ENCODE peak calls at places on chromosomes 6 and 20, in nine cellular contexts. Y is OCI-M1; H is EL; G is lower leg skin; O is NB4; D is AG04450; M is ACHN; Q is A549; P is stimulated activated CD8-positive, alpha-beta memory T cell treated with anti-CD3 and anti-CD28 coated beads, Interleukin-7, amount 100 ng/mL, for 1 hour. T is an unnamed sample.

GRCh38 chr6:170174771-170175643 is 115.9 kb downstream of the DLL1 start:
- DNase-seq in Y (no peak), H (no peak), G (peak), O (no peak), D (no peak), M (no peak), Q (no peak), P (no peak), T (no peak)

GRCh38 chr20:830011-830521 is 3.4 kb upstream of the FAM110A start:
- DNase-seq in Y (no peak), H (peak), G (no peak), O (no peak), D (no peak), M (no peak), Q (no peak), P (no peak), T (no peak)

GRCh38 chr6:45500924-45501816 is 123.4 kb upstream of the SUPT3H start:
- DNase-seq in Y (peak), H (no peak), G (no peak), O (no peak), D (no peak), M (no peak), Q (peak), P (no peak), T (peak)

GRCh38 chr6:65771946-65772345 is 64.9 kb upstream of the EYS start:
- DNase-seq in Y (no peak), H (no peak), G (no peak), O (no peak), D (no peak), M (no peak), Q (no peak), P (no peak), T (no peak)

GRCh38 chr6:30264731-30265130 is 51.5 kb upstream of the TRIM26 start:
- DNase-seq in Y (no peak), H (peak), G (no peak), O (no peak), D (no peak), M (no peak), Q (no peak), P (no peak), T (no peak)

GRCh38 chr20:58553166-58553696 is 38.0 kb upstream of the APCDD1L start:
- DNase-seq in Y (no peak), H (no peak), G (peak), O (no peak), D (no peak), M (no peak), Q (no peak), P (no peak), T (no peak)

GRCh38 chr6:35694462-35694861 is 5.7 kb upstream of the FKBP5 start:
- DNase-seq in Y (peak), H (peak), G (no peak), O (peak), D (no peak), M (no peak), Q (no peak), P (no peak), T (no peak)

GRCh38 chr20:1391640-1392442 is 1.0 kb downstream of the FKBP1A start:
- DNase-seq in Y (peak), H (peak), G (peak), O (peak), D (no peak), M (no peak), Q (no peak), P (no peak), T (no peak)

GRCh38 chr20:14207591-14207990 is 129.8 kb downstream of the FLRT3 start:
- DNase-seq in Y (no peak), H (no peak), G (no peak), O (no peak), D (no peak), M (no peak), Q (no peak), P (no peak), T (no peak)

GRCh38 chr6:134177236-134177635 is 124.8 kb upstream of the SLC2A12 start:
- DNase-seq in Y (no peak), H (no peak), G (no peak), O (no peak), D (no peak), M (no peak), Q (no peak), P (no peak), T (no peak)

GRCh38 chr6:27861276-27861840 is 50.8 kb downstream of the OR2B2 start:
- DNase-seq in Y (peak), H (no peak), G (no peak), O (no peak), D (no peak), M (no peak), Q (no peak), P (no peak), T (no peak)

GRCh38 chr6:109322825-109323580 is 59.3 kb downstream of the CD164 start:
- DNase-seq in Y (peak), H (no peak), G (no peak), O (peak), D (no peak), M (no peak), Q (no peak), P (no peak), T (no peak)